ENCODE peak calls at places on chromosome 11, in four cellular contexts. Z is astrocyte of the spinal cord, D is esophagus squamous epithelium, S is spleen. K is an unnamed sample.

GRCh38 chr11:75307058-75307457 is 44.4 kb downstream of the ARRB1 start:
- DNase-seq in Z (no peak), D (no peak), S (no peak), K (no peak)

GRCh38 chr11:48116843-48117242 is 99.8 kb upstream of the OR4B1 start:
- DNase-seq in Z (no peak), D (no peak), S (no peak), K (no peak)

GRCh38 chr11:72613977-72614376 is 60.2 kb downstream of the PDE2A start:
- DNase-seq in Z (no peak), D (peak), S (peak), K (no peak)

GRCh38 chr11:91373497-91373896 is 851.1 kb upstream of the FAT3 start:
- DNase-seq in Z (no peak), D (no peak), S (no peak), K (no peak)

GRCh38 chr11:2739531-2740274 is 39.9 kb upstream of the KCNQ1OT1 start:
- DNase-seq in Z (no peak), D (no peak), S (no peak), K (no peak)

GRCh38 chr11:44622721-44623258 is 57.3 kb downstream of the CD82 start:
- DNase-seq in Z (no peak), D (no peak), S (peak), K (no peak)

GRCh38 chr11:35944503-35945136 is 758 bp downstream of the LDLRAD3 start:
- DNase-seq in Z (no peak), D (no peak), S (no peak), K (no peak)

GRCh38 chr11:122647728-122648127 is 7.8 kb upstream of the UBASH3B start:
- DNase-seq in Z (no peak), D (no peak), S (no peak), K (no peak)

GRCh38 chr11:71083105-71083504 is 169.3 kb downstream of the SHANK2 start:
- DNase-seq in Z (no peak), D (no peak), S (no peak), K (no peak)

GRCh38 chr11:72240461-72241289 is 3.3 kb downstream of the PHOX2A start:
- DNase-seq in Z (no peak), D (no peak), S (peak), K (no peak)

GRCh38 chr11:134026655-134027343 is 42.1 kb upstream of the JAM3 start:
- DNase-seq in Z (no peak), D (no peak), S (no peak), K (no peak)

GRCh38 chr11:134027671-134028070 is 41.2 kb upstream of the JAM3 start:
- DNase-seq in Z (no peak), D (no peak), S (no peak), K (no peak)

GRCh38 chr11:134025086-134025437 is 43.8 kb upstream of the JAM3 start:
- DNase-seq in Z (no peak), D (no peak), S (no peak), K (no peak)

GRCh38 chr11:134030853-134031252 is 38.0 kb upstream of the JAM3 start:
- DNase-seq in Z (no peak), D (no peak), S (no peak), K (no peak)

DNA sequence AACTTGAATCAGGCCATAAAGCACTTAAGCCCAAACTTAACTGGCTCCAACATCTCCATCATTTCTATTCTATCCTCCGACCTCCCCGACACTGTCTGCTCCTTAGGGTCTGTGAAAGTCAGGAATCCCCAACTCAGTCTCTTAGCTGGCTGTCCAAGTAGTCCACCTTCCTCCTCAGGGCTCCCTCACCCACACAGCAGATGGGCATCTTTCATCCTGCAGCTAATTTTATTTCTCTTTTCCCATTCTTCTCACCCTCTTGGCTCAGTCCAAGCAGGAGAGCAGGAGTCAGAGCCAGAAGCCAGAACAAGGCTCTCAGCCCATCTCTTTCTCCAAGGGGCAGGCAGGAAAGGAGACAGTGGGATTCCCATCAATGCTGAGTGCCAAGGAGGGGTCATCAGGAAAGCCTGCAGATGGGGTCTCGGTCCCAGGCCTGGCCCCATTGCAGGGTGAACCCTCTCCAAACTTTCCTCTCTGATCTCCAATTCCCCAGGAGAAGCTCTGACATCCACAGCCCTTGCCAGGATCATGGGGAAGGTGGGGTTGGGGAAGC is 40.4 kb upstream of the JAM3 start:
- DNase-seq in Z (no peak), D (no peak), S (no peak), K (no peak)
- H3K4me3 ChIP-seq in Z (no peak), D (no peak), S (no peak), K (no peak)

DNA sequence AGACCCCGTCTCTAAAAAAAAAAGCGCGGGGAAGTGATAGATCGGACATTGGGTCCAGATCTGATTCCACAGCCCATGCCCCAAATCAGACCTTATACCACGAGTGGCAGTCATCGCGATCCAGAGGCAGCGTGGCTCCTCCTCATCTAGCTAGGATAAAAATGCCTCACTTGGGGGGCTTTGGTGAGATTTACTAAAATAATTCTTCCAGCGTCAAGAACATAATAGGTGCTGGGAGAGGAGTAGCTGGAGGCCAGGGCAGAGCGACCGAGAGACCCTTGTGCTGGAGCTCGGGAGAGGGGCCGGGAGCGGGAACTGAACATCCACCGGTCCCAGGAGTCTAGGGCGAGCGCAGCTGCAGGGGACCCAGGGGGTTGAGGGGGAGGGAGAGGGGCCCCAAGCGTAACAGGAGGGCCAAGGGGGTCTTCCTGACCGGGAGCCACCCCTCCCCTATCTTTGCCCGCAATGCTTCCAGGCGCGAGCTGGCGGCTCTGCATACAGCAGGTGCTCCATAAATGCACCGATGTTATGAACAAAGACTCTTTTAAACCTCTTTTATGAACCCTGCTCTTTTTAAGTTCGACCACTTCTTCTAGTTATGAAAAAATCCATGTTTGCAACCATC is 823 bp upstream of the CPT1A start:
- DNase-seq in Z (no peak), D (no peak), S (peak), K (no peak)
- H3K4me3 ChIP-seq in Z (peak), D (peak), S (peak), K (peak)

GRCh38 chr11:46130286-46130937 is 9.2 kb upstream of the PHF21A start:
- DNase-seq in Z (no peak), D (no peak), S (no peak), K (no peak)

GRCh38 chr11:46134061-46134460 is 12.8 kb upstream of the PHF21A start:
- DNase-seq in Z (no peak), D (no peak), S (no peak), K (no peak)

GRCh38 chr11:46129133-46129532 is 7.9 kb upstream of the PHF21A start:
- DNase-seq in Z (no peak), D (no peak), S (no peak), K (no peak)

GRCh38 chr11:46133119-46133518 is 11.9 kb upstream of the PHF21A start:
- DNase-seq in Z (no peak), D (no peak), S (no peak), K (no peak)

GRCh38 chr11:46134540-46134939 is 13.3 kb upstream of the PHF21A start:
- DNase-seq in Z (no peak), D (no peak), S (no peak), K (no peak)
- H3K4me3 ChIP-seq in Z (no peak), D (no peak), S (no peak), K (no peak)

DNA sequence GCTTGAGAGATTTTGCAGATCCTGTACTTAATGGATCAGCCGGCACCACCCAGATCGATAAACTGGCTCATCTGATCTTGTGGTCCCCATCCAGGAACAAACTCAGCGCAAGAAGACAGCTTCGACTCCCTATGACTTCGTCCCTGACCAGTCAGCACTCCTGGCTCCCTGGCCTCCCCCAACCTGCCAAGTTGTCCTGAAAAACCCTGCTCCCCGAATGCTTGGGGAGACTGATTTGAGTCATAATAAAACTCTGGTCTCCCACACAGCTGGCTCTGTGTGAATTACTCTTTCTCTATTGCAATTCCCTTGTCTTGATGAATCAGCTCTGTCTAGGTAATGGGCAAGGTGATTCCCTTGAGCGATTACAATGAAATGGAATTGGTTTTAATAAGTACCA is 29.5 kb downstream of the OR2AG2 start:
- DNase-seq in Z (no peak), D (no peak), S (no peak), K (no peak)
- H3K4me3 ChIP-seq in Z (no peak), D (no peak), S (peak), K (no peak)

GRCh38 chr11:118437736-118438125 is 1.4 kb downstream of the KMT2A start:
- DNase-seq in Z (no peak), D (no peak), S (peak), K (no peak)
- H3K4me3 ChIP-seq in Z (peak), D (peak), S (peak), K (peak)